ENCODE peak calls at places on chromosomes 5 and 9, in ten cellular contexts. O, A, D, T, X, C, Q, P, B and I are unnamed samples.

GRCh38 chr9:105251733-105252404 is 7.4 kb downstream of the SLC44A1 start:
- DNase-seq in P (no peak), O (no peak), D (no peak), A (no peak), Q (no peak), T (no peak), C (no peak), X (no peak), B (no peak), I (no peak)

GRCh38 chr5:139759219-139759721 is 36.3 kb upstream of the PSD2 start:
- DNase-seq in O (no peak), C (no peak), T (peak), A (no peak), X (no peak), P (no peak), Q (no peak), B (no peak), D (no peak), I (no peak)

GRCh38 chr9:101399641-101399965 is 952 bp downstream of the ZNF189 start:
- DNase-seq in D (no peak), O (no peak), Q (peak), B (no peak), A (no peak), C (no peak), P (no peak), T (no peak), X (no peak), I (no peak)

GRCh38 chr5:53825016-53825415 is 264.6 kb downstream of the NDUFS4 start:
- DNase-seq in C (no peak), X (no peak), P (no peak), D (no peak), A (no peak), O (no peak), T (no peak), Q (no peak), B (no peak), I (no peak)

GRCh38 chr5:83564069-83564749 is 92.7 kb downstream of the VCAN start:
- DNase-seq in C (no peak), B (peak), Q (peak), A (peak), P (peak), T (no peak), D (no peak), O (no peak), X (no peak), I (no peak)

GRCh38 chr5:191036-191948 is at the start of gene LRRC14B:
- DNase-seq in X (no peak), O (no peak), A (no peak), Q (no peak), D (peak), P (no peak), B (no peak), T (no peak), C (no peak), I (peak)

GRCh38 chr9:13360188-13360587 is 80.7 kb upstream of the MPDZ start:
- DNase-seq in T (no peak), B (no peak), P (no peak), O (no peak), D (no peak), A (no peak), X (no peak), C (no peak), Q (no peak), I (no peak)

GRCh38 chr9:36426945-36427344 is 26.9 kb upstream of the RNF38 start:
- DNase-seq in P (no peak), A (no peak), T (no peak), C (no peak), Q (no peak), B (no peak), O (no peak), D (no peak), X (no peak), I (no peak)

GRCh38 chr9:129250786-129251185 is 72.7 kb upstream of the IER5L start:
- DNase-seq in Q (no peak), P (peak), A (no peak), T (no peak), O (no peak), C (peak), B (no peak), X (no peak), D (no peak), I (no peak)

GRCh38 chr5:9653061-9653460 is 22.9 kb upstream of the TAS2R1 start:
- DNase-seq in T (no peak), X (no peak), D (no peak), O (no peak), C (no peak), P (no peak), Q (no peak), A (no peak), B (no peak), I (no peak)
- TF ChIP-seq CTCF in T (no peak), X (no peak), D (no peak), O (no peak), C (no peak), P (no peak), Q (no peak), A (no peak), B (no peak), I (peak)

GRCh38 chr9:112000743-112001142 is 104.1 kb downstream of the UGCG start:
- DNase-seq in C (no peak), A (no peak), X (no peak), Q (no peak), O (no peak), B (no peak), D (no peak), P (no peak), T (no peak), I (no peak)
- TF ChIP-seq CTCF in C (peak), A (no peak), X (peak), Q (no peak), O (peak), B (no peak), D (no peak), P (no peak), T (no peak), I (no peak)

GRCh38 chr5:168042284-168043080 is 249.0 kb upstream of the WWC1 start:
- DNase-seq in Q (no peak), A (no peak), P (no peak), D (no peak), B (no peak), C (no peak), O (no peak), T (no peak), X (no peak), I (no peak)

GRCh38 chr5:168041583-168041982 is 249.9 kb upstream of the WWC1 start:
- DNase-seq in P (no peak), C (no peak), X (no peak), B (no peak), D (no peak), Q (no peak), A (no peak), O (no peak), T (no peak), I (no peak)

DNA sequence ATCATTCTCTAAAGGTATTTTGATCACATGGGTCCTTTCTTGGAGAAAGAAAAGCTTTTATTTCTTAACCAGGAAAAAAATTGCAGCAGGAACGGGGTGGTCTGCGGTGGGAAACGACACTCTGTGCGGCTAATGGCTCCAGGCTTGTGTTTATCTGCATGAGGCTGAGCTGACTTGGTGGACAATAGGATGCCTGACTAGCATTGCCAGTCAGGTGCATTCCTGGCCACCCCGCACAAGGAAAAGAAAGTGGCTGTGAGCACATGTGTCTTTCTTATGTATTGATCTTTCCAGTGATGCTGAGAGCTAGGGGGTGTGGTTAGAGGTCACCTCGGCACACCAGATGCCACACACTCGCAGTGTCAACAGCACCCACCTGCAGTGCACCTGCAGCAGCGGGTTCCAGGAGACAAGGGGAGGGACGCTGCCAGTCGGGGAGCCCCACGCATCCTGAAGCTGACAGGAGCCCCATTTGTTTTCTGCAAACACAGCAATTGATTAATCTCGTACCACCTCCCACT is 251.9 kb upstream of the WWC1 start:
- DNase-seq in T (no peak), B (no peak), O (no peak), D (peak), P (no peak), A (no peak), X (no peak), Q (no peak), C (no peak), I (no peak)
- TF ChIP-seq CTCF in T (no peak), B (no peak), O (no peak), D (no peak), P (no peak), A (no peak), X (no peak), Q (no peak), C (no peak), I (no peak)

DNA sequence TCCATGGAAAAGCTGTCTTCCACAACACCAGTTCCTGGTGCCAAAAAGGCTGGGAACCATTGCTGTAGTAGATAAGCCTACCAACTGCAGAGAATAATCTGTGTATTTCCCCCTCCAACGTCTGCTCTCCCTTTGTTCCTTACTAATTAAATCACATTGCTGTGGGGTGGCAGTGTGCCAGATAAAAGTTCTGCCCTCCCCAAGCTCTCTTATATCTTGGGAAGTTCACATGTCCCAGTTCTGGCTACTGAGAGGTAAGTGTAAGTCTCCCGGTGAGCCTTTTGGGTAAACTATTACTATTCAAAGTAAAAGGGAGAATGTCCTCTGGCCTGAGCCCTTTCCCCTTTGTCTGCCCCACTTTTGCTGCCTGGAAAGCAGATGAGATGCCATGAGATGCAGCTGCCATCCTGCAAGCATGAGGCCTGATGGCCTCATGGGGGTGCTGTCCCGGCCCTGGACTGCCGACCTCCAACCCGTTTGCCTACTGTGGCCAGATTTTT is 14.7 kb downstream of the ENC1 start:
- DNase-seq in Q (no peak), X (no peak), B (no peak), T (peak), D (peak), C (peak), O (no peak), A (no peak), P (peak), I (no peak)
- TF ChIP-seq CTCF in Q (no peak), X (no peak), B (no peak), T (peak), D (no peak), C (peak), O (no peak), A (no peak), P (no peak), I (no peak)